ENCODE peak calls at places on chromosomes 4 and X, in seven cellular contexts. R is neural progenitor cell, B is mammary epithelial cell, A is SK-N-SH, J is PC-3, L is H9, Z is MM.1S. V is an unnamed sample.

GRCh38 chr4:145565328-145565727 is 53.9 kb upstream of the MMAA start:
- DNase-seq in R (no peak), B (no peak), A (no peak), J (no peak), L (no peak), Z (peak; percentile 29), V (no peak)

GRCh38 chrX:152445926-152446325 is 5.2 kb downstream of the GABRA3 start:
- DNase-seq in R (no peak), B (no peak), A (no peak), J (no peak), L (no peak), Z (no peak), V (no peak)

GRCh38 chr4:36285784-36286480 is 4.5 kb downstream of the DTHD1 start:
- DNase-seq in R (no peak), B (peak; percentile 83), A (no peak), J (peak; percentile 67), L (no peak), Z (peak; percentile 61), V (no peak)

GRCh38 chr4:82360298-82361177 is 13.3 kb downstream of the HNRNPD start:
- DNase-seq in R (peak; percentile 67), B (peak; percentile 20), A (peak; percentile 30), J (peak; percentile 40), L (no peak), Z (peak; percentile 24), V (no peak)

GRCh38 chr4:56828784-56829535 is 7.5 kb upstream of the SPINK2 start:
- DNase-seq in R (no peak), B (peak; percentile 51), A (no peak), J (peak; percentile 60), L (no peak), Z (peak; percentile 91), V (no peak)

GRCh38 chrX:108270280-108270679 is 167.9 kb downstream of the COL4A6 start:
- DNase-seq in R (no peak), B (peak; percentile 85), A (no peak), J (no peak), L (no peak), Z (no peak), V (no peak)

GRCh38 chr4:15366660-15367059 is 61.2 kb upstream of the C1QTNF7 start:
- DNase-seq in R (no peak), B (no peak), A (no peak), J (no peak), L (no peak), Z (no peak), V (no peak)

GRCh38 chr4:25861951-25862410 is 807 bp downstream of the SEL1L3 start:
- DNase-seq in R (peak; percentile 55), B (no peak), A (no peak), J (peak; percentile 49), L (peak; percentile 48), Z (peak; percentile 53), V (peak; percentile 72)

GRCh38 chr4:176034498-176034897 is 31.1 kb upstream of the WDR17 start:
- DNase-seq in R (peak; percentile 58), B (peak; percentile 4), A (peak; percentile 24), J (peak; percentile 51), L (no peak), Z (peak; percentile 48), V (no peak)

GRCh38 chr4:70544279-70544870 is 26.0 kb downstream of the AMTN start:
- DNase-seq in R (peak; percentile 52), B (peak; percentile 22), A (no peak), J (peak; percentile 55), L (no peak), Z (peak; percentile 46), V (peak; percentile 50)

GRCh38 chrX:43629229-43629628 is 26.9 kb upstream of the MAOA start:
- DNase-seq in R (no peak), B (no peak), A (no peak), J (no peak), L (no peak), Z (no peak), V (no peak)

GRCh38 chrX:118418811-118419251 is 72.9 kb downstream of the WDR44 start:
- DNase-seq in R (no peak), B (no peak), A (no peak), J (no peak), L (peak; percentile 55), Z (no peak), V (peak; percentile 69)

GRCh38 chrX:120840826-120841225 is 34.8 kb downstream of the CT47B1 start:
- DNase-seq in R (no peak), B (peak; percentile 32), A (no peak), J (peak; percentile 52), L (no peak), Z (no peak), V (no peak)

GRCh38 chr4:159487284-159487747 is 384.4 kb downstream of the RAPGEF2 start:
- DNase-seq in R (peak; percentile 85), B (peak; percentile 61), A (peak; percentile 56), J (peak; percentile 58), L (peak; percentile 76), Z (peak; percentile 68), V (peak; percentile 84)

GRCh38 chr4:77994194-77994721 is 62.9 kb upstream of the FRAS1 start:
- DNase-seq in R (peak; percentile 85), B (peak; percentile 47), A (peak; percentile 57), J (peak; percentile 67), L (peak; percentile 78), Z (peak; percentile 73), V (peak; percentile 88)

GRCh38 chr4:183349673-183350072 is 27.4 kb upstream of the CLDN24 start:
- DNase-seq in R (no peak), B (peak; percentile 71), A (no peak), J (peak; percentile 58), L (no peak), Z (no peak), V (no peak)

GRCh38 chrX:9134341-9134740 is 100.4 kb upstream of the FAM9B start:
- DNase-seq in R (no peak), B (no peak), A (no peak), J (no peak), L (no peak), Z (no peak), V (no peak)

GRCh38 chr4:125849869-125850268 is 535.1 kb downstream of the FAT4 start:
- DNase-seq in R (no peak), B (peak; percentile 2), A (no peak), J (peak; percentile 7), L (no peak), Z (no peak), V (no peak)

GRCh38 chrX:34866636-34867035 is 76.0 kb upstream of the FAM47B start:
- DNase-seq in R (no peak), B (no peak), A (no peak), J (no peak), L (no peak), Z (no peak), V (no peak)

GRCh38 chr4:40199999-40200880 is 3.4 kb downstream of the RHOH start:
- DNase-seq in R (no peak), B (peak; percentile 75), A (no peak), J (no peak), L (no peak), Z (peak; percentile 95), V (no peak)

GRCh38 chr4:147732516-147733193 is 767 bp downstream of the ARHGAP10 start:
- DNase-seq in R (peak; percentile 87), B (peak; percentile 51), A (peak; percentile 80), J (peak; percentile 35), L (peak; percentile 58), Z (peak; percentile 47), V (peak; percentile 86)

GRCh38 chr4:84051728-84052127 is 447.4 kb downstream of the NKX6-1 start:
- DNase-seq in R (peak; percentile 62), B (no peak), A (no peak), J (no peak), L (peak; percentile 32), Z (no peak), V (peak; percentile 43)
- H3K4me1 ChIP-seq in R (peaks cover 27% of the 10 kb centered on the region), B (no peaks in the 10 kb centered on the region), A (no peaks in the 10 kb centered on the region), J (no peaks in the 10 kb centered on the region), L (peaks cover 12% of the 10 kb centered on the region), Z (no peaks in the 10 kb centered on the region), V (no peaks in the 10 kb centered on the region)

DNA sequence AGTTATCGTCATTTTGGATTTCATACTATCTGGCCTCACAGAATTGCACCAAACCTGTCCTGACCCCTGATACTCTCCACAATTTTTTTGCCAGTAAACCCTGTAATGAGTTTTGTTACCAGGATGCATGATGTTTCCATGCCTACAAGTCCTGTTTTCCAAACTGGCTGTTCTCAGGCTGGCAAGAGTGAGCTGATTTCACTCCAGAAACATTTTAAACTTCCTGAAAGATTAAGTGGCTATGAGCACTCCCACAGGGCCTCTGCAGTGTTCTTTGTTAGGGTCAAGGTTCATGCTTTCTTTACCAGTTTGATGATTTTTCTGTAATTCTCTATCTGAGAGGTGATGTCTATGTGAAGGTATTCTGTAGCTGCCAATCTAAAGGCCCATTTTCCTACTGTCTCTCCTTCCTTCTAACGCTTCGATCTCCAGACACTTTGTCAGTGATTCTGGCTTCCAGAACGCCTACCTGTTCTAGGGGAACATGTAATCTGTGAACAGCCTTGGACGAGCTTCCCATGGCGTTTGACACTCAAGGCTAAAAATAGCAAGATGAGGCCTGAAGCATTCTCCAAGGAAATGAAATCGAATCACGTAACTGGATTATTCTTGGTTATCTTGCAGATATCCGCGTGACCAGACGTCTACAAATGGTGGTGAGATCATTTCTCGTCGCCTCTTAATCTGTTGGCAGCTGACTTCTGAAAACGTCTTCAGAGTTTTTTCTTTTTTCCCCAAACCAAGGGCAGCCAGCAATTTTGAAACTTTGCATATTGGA is 31.9 kb upstream of the PDLIM3 start:
- DNase-seq in R (no peak), B (no peak), A (no peak), J (no peak), L (no peak), Z (no peak), V (no peak)
- H3K9ac ChIP-seq in R (no peak overlapping the region), B (no peak overlapping the region), A (no peak overlapping the region), J (no peak overlapping the region), L (no peak overlapping the region), Z (no peak overlapping the region), V (no peak overlapping the region)

GRCh38 chrX:55907968-55908607 is 190.5 kb downstream of the RRAGB start:
- DNase-seq in R (peak; percentile 81), B (peak; percentile 33), A (no peak), J (peak; percentile 77), L (peak; percentile 83), Z (peak; percentile 65), V (peak; percentile 88)
- H3K9me3 ChIP-seq in R (peaks cover 5% of the 10 kb centered on the region), B (no peaks in the 10 kb centered on the region), A (no peaks in the 10 kb centered on the region), J (no peaks in the 10 kb centered on the region), L (peaks cover 43% of the 10 kb centered on the region), Z (no peaks in the 10 kb centered on the region), V (peaks cover 25% of the 10 kb centered on the region)

GRCh38 chrX:136192135-136192534 is 44.8 kb downstream of the FHL1 start:
- DNase-seq in R (no peak), B (no peak), A (no peak), J (no peak), L (no peak), Z (no peak), V (no peak)

GRCh38 chrX:136191171-136191570 is 43.8 kb downstream of the FHL1 start:
- DNase-seq in R (no peak), B (no peak), A (no peak), J (no peak), L (no peak), Z (no peak), V (no peak)

GRCh38 chrX:136190038-136190437 is 42.7 kb downstream of the FHL1 start:
- DNase-seq in R (no peak), B (no peak), A (no peak), J (no peak), L (no peak), Z (no peak), V (no peak)

GRCh38 chrX:136186023-136186413 is 38.7 kb downstream of the FHL1 start:
- DNase-seq in R (no peak), B (no peak), A (no peak), J (no peak), L (no peak), Z (no peak), V (no peak)

DNA sequence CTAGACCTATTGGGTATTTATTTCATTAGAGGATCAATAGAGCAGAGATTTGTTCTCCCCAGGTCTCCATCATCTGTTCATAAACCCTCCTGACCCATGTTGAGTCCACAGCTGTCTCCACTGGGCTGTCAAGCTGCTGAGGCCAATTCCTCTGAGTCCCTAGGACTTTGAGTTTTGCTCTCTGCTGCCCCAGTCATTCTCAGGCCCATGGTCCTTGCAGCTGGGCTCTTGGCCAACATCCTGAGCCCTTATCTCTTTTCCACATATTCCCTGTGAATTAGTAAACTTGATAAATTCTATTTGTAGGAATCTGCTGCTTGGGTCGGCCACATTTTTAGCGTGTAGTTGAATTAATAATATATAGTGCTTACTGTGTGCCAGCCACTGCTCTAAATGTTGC is 41.9 kb downstream of the FHL1 start:
- DNase-seq in R (no peak), B (no peak), A (peak; percentile 21), J (no peak), L (no peak), Z (no peak), V (no peak)
- H3K4me1 ChIP-seq in R (peaks cover 4% of the 10 kb centered on the region), B (no peaks in the 10 kb centered on the region), A (peaks cover 4% of the 10 kb centered on the region), J (peaks cover 9% of the 10 kb centered on the region), L (no peaks in the 10 kb centered on the region), Z (no peaks in the 10 kb centered on the region), V (no peaks in the 10 kb centered on the region)

V was measured in endodermal cell.